ENCODE peak calls at places on chromosomes 7 and 10, in seven cellular contexts. S, Q, T, F, V, R and J are unnamed samples.

GRCh38 chr7:27151945-27152815 is at the start of gene HOXA3:
- DNase-seq in S (peak; percentile 84), Q (peak; percentile 78), T (no peak), F (no peak), V (no peak), R (no peak), J (no peak)

GRCh38 chr7:74579800-74580685 is 77.5 kb upstream of the GTF2I start:
- DNase-seq in S (peak; percentile 85), Q (peak; percentile 68), T (no peak), F (no peak), V (no peak), R (no peak), J (peak; percentile 39)

GRCh38 chr7:98329974-98330373 is 48.5 kb downstream of the BRI3 start:
- DNase-seq in S (no peak), Q (peak; percentile 10), T (no peak), F (no peak), V (peak; percentile 86), R (peak; percentile 82), J (no peak)

GRCh38 chr7:18961997-18962396 is 155.4 kb downstream of the TWIST1 start:
- DNase-seq in S (no peak), Q (peak; percentile 71), T (no peak), F (no peak), V (peak; percentile 56), R (no peak), J (no peak)

GRCh38 chr7:133512560-133512959 is 259.7 kb downstream of the EXOC4 start:
- DNase-seq in S (no peak), Q (peak; percentile 58), T (no peak), F (no peak), V (peak; percentile 98), R (peak; percentile 17), J (no peak)

GRCh38 chr7:73880755-73881328 is 19.9 kb downstream of the TMEM270 start:
- DNase-seq in S (no peak), Q (peak; percentile 63), T (no peak), F (no peak), V (no peak), R (no peak), J (no peak)

GRCh38 chr10:132253092-132253687 is 54.6 kb downstream of the STK32C start:
- DNase-seq in S (no peak), Q (no peak), T (no peak), F (no peak), V (no peak), R (no peak), J (no peak)

GRCh38 chr7:30396379-30396778 is 82.2 kb downstream of the NOD1 start:
- DNase-seq in S (no peak), Q (peak; percentile 20), T (no peak), F (no peak), V (no peak), R (no peak), J (no peak)

GRCh38 chr10:119080521-119081259 is at the start of gene EIF3A:
- DNase-seq in S (peak; percentile 94), Q (peak; percentile 97), T (peak; percentile 95), F (peak; percentile 92), V (peak; percentile 73), R (peak; percentile 67), J (peak; percentile 73)

GRCh38 chr10:688287-688620 is 1.2 kb downstream of the DIP2C start:
- DNase-seq in S (no peak), Q (peak; percentile 50), T (no peak), F (no peak), V (no peak), R (no peak), J (no peak)

GRCh38 chr10:59384761-59385160 is 22.4 kb upstream of the FAM13C start:
- DNase-seq in S (no peak), Q (no peak), T (no peak), F (no peak), V (peak; percentile 67), R (no peak), J (no peak)

GRCh38 chr10:127922675-127923366 is 15.9 kb downstream of the PTPRE start:
- DNase-seq in S (peak; percentile 27), Q (peak; percentile 17), T (no peak), F (no peak), V (peak; percentile 96), R (peak; percentile 83), J (peak; percentile 88)

GRCh38 chr7:54729096-54729495 is 29.9 kb downstream of the SEC61G start:
- DNase-seq in S (no peak), Q (no peak), T (no peak), F (no peak), V (no peak), R (no peak), J (no peak)

GRCh38 chr10:118698421-118698820 is 56.3 kb downstream of the CACUL1 start:
- DNase-seq in S (peak; percentile 13), Q (peak; percentile 20), T (peak; percentile 85), F (no peak), V (peak; percentile 78), R (no peak), J (no peak)

GRCh38 chr7:129168219-129168991 is 20.0 kb upstream of the SMO start:
- DNase-seq in S (no peak), Q (no peak), T (no peak), F (no peak), V (no peak), R (no peak), J (no peak)

GRCh38 chr7:18119985-18120384 is 92.3 kb upstream of the PRPS1L1 start:
- DNase-seq in S (no peak), Q (peak; percentile 21), T (no peak), F (peak; percentile 9), V (no peak), R (no peak), J (no peak)

GRCh38 chr7:2465928-2466327 is 10.3 kb downstream of the GRIFIN start:
- DNase-seq in S (no peak), Q (no peak), T (no peak), F (no peak), V (no peak), R (no peak), J (no peak)

GRCh38 chr7:151012031-151012692 is 12.1 kb downstream of the ATG9B start:
- DNase-seq in S (peak; percentile 76), Q (no peak), T (no peak), F (no peak), V (no peak), R (no peak), J (no peak)

GRCh38 chr10:104139221-104139620 is 17.2 kb downstream of the SFR1 start:
- DNase-seq in S (no peak), Q (no peak), T (no peak), F (no peak), V (no peak), R (no peak), J (no peak)

GRCh38 chr7:117122536-117122935 is 169.2 kb downstream of the ST7 start:
- DNase-seq in S (no peak), Q (peak; percentile 34), T (no peak), F (no peak), V (no peak), R (no peak), J (no peak)

GRCh38 chr10:117168135-117168674 is 29.1 kb upstream of the KCNK18 start:
- DNase-seq in S (peak; percentile 60), Q (peak; percentile 62), T (peak; percentile 33), F (peak; percentile 89), V (peak; percentile 10), R (no peak), J (no peak)

GRCh38 chr10:120426306-120426705 is 30.7 kb upstream of the PLPP4 start:
- DNase-seq in S (no peak), Q (no peak), T (no peak), F (no peak), V (peak; percentile 84), R (no peak), J (no peak)

GRCh38 chr10:121436281-121436629 is 162.0 kb downstream of the FGFR2 start:
- DNase-seq in S (no peak), Q (no peak), T (no peak), F (no peak), V (no peak), R (no peak), J (no peak)

GRCh38 chr10:86440874-86441838 is 74.6 kb upstream of the GRID1 start:
- DNase-seq in S (no peak), Q (peak; percentile 71), T (no peak), F (no peak), V (peak; percentile 88), R (peak; percentile 21), J (peak; percentile 76)

GRCh38 chr7:31114593-31115343 is 62.7 kb downstream of the ADCYAP1R1 start:
- DNase-seq in S (no peak), Q (peak; percentile 67), T (peak; percentile 50), F (peak; percentile 68), V (peak; percentile 34), R (peak; percentile 7), J (peak; percentile 2)

GRCh38 chr7:102322202-102322715 is 34.0 kb downstream of the SPDYE6 start:
- DNase-seq in S (no peak), Q (no peak), T (no peak), F (no peak), V (no peak), R (no peak), J (no peak)

GRCh38 chr7:151460474-151460855 is 20.5 kb upstream of the CRYGN start:
- DNase-seq in S (no peak), Q (peak; percentile 50), T (no peak), F (no peak), V (no peak), R (no peak), J (no peak)

GRCh38 chr7:129950191-129950940 is 2.4 kb downstream of the UBE2H start:
- DNase-seq in S (no peak), Q (peak; percentile 42), T (peak; percentile 93), F (no peak), V (no peak), R (no peak), J (no peak)

GRCh38 chr7:144824360-144824759 is 11.5 kb downstream of the TPK1 start:
- DNase-seq in S (no peak), Q (peak; percentile 55), T (no peak), F (no peak), V (peak; percentile 80), R (no peak), J (peak; percentile 90)

GRCh38 chr10:35327770-35328403 is 8.4 kb upstream of the CCNY start:
- DNase-seq in S (no peak), Q (no peak), T (no peak), F (no peak), V (no peak), R (no peak), J (no peak)
- TF ChIP-seq CTCF in S (no peak), Q (no peak), T (no peak), F (no peak), V (no peak), R (no peak), J (no peak)

GRCh38 chr10:48494073-48494472 is 110.8 kb downstream of the ARHGAP22 start:
- DNase-seq in S (no peak), Q (no peak), T (no peak), F (no peak), V (no peak), R (no peak), J (no peak)
- TF ChIP-seq CTCF in S (no peak), Q (no peak), T (no peak), F (no peak), V (no peak), R (no peak), J (no peak)

DNA sequence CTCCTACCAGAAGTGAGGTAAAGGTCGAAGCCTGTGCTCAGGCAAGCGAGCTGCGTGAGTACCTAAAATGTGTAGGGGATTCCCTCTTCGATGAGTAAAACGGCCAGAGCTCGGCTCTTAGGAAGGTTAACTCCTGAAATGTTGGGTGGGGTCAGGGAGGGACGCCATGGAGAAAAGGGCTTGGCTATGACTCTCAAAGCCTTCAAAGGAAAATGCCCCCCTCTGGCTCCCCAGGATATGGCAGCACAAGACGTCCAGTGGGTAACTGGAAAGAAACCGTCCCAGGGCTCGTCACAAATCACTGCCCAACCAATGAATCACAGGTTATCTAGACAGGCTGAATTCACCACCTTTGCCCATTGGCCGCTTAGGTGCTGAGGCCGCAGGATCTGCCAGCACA is 58.0 kb downstream of the CALML3 start:
- DNase-seq in S (no peak), Q (no peak), T (no peak), F (no peak), V (no peak), R (no peak), J (peak; percentile 44)
- TF ChIP-seq CTCF in S (no peak), Q (no peak), T (no peak), F (peak; percentile 30), V (no peak), R (no peak), J (peak; percentile 45)

GRCh38 chr10:78212134-78212785 is 178.6 kb downstream of the RPS24 start:
- DNase-seq in S (no peak), Q (no peak), T (no peak), F (no peak), V (peak; percentile 10), R (no peak), J (no peak)
- TF ChIP-seq CTCF in S (no peak), Q (no peak), T (no peak), F (no peak), V (no peak), R (no peak), J (no peak)